ENCODE peak calls at places on chromosomes 2 and 18, in four cellular contexts. V is fibroblast of the aortic adventitia, R is body of pancreas, W is germinal center. D is an unnamed sample.

GRCh38 chr2:151862688-151863087 is 34.5 kb upstream of the ARL5A start:
- DNase-seq in V (no peak), R (no peak), W (peak; percentile 45), D (no peak)

GRCh38 chr2:233438573-233439147 is 84.4 kb downstream of the DGKD start:
- DNase-seq in V (no peak), R (no peak), W (no peak), D (no peak)

GRCh38 chr2:218400167-218400929 is 680 bp downstream of the CTDSP1 start:
- DNase-seq in V (no peak), R (peak; percentile 49), W (peak; percentile 49), D (peak; percentile 78)

GRCh38 chr2:218999881-219000568 is 6.8 kb upstream of the CRYBA2 start:
- DNase-seq in V (no peak), R (peak; percentile 42), W (no peak), D (peak; percentile 42)

GRCh38 chr2:105308785-105309540 is 20.6 kb downstream of the TGFBRAP1 start:
- DNase-seq in V (no peak), R (peak; percentile 34), W (no peak), D (no peak)

GRCh38 chr2:101047075-101047766 is 45.1 kb downstream of the RPL31 start:
- DNase-seq in V (peak; percentile 29), R (peak; percentile 77), W (no peak), D (no peak)

GRCh38 chr2:39920318-39920775 is 141.3 kb upstream of the THUMPD2 start:
- DNase-seq in V (no peak), R (no peak), W (no peak), D (no peak)

GRCh38 chr2:238264072-238264460 is 24.2 kb upstream of the HES6 start:
- DNase-seq in V (no peak), R (no peak), W (no peak), D (peak; percentile 61)

GRCh38 chr2:96811916-96812315 is 4.2 kb upstream of the CNNM3 start:
- DNase-seq in V (peak; percentile 83), R (no peak), W (no peak), D (no peak)

GRCh38 chr2:105877945-105878344 is 133.2 kb downstream of the NCK2 start:
- DNase-seq in V (no peak), R (no peak), W (no peak), D (no peak)

GRCh38 chr18:42024131-42024530 is 69.1 kb downstream of the PIK3C3 start:
- DNase-seq in V (no peak), R (no peak), W (no peak), D (no peak)

GRCh38 chr2:133859578-133859977 is 291.3 kb upstream of the NCKAP5 start:
- DNase-seq in V (no peak), R (no peak), W (no peak), D (no peak)

GRCh38 chr18:70181015-70181414 is 24.5 kb downstream of the RTTN start:
- DNase-seq in V (peak; percentile 67), R (no peak), W (no peak), D (no peak)

GRCh38 chr2:98369710-98370239 is 23.5 kb downstream of the CNGA3 start:
- DNase-seq in V (no peak), R (no peak), W (no peak), D (no peak)

GRCh38 chr2:147792966-147793617 is 51.7 kb upstream of the ACVR2A start:
- DNase-seq in V (peak; percentile 19), R (no peak), W (no peak), D (no peak)

GRCh38 chr18:47174545-47175116 is 1.5 kb downstream of the IER3IP1 start:
- DNase-seq in V (no peak), R (peak; percentile 19), W (no peak), D (no peak)

D was measured in mucosa of descending colon.